ENCODE peak calls at places on chromosomes 12 and 14, in five cellular contexts. One of them, this sample, is unnamed.

GRCh38 chr14:26849514-26849913 is 251.7 kb upstream of the NOVA1 start:
- DNase-seq in tibial nerve: no peak
- DNase-seq in HFF-Myc: no peak
- DNase-seq in Caco-2: no peak
- DNase-seq in lower leg skin: no peak
- DNase-seq in this sample: no peak

GRCh38 chr12:89709994-89710872 is 1.6 kb upstream of the ATP2B1 start:
- DNase-seq in tibial nerve: peak
- DNase-seq in HFF-Myc: no peak
- DNase-seq in Caco-2: peak
- DNase-seq in lower leg skin: peak
- DNase-seq in this sample: no peak

GRCh38 chr14:32508281-32508680 is 179.2 kb downstream of the AKAP6 start:
- DNase-seq in tibial nerve: no peak
- DNase-seq in HFF-Myc: no peak
- DNase-seq in Caco-2: no peak
- DNase-seq in lower leg skin: no peak
- DNase-seq in this sample: no peak

GRCh38 chr12:112842441-112842840 is 50.9 kb downstream of the RPH3A start:
- DNase-seq in tibial nerve: no peak
- DNase-seq in HFF-Myc: no peak
- DNase-seq in Caco-2: no peak
- DNase-seq in lower leg skin: no peak
- DNase-seq in this sample: no peak

GRCh38 chr12:117583677-117584076 is 222.3 kb upstream of the NOS1 start:
- DNase-seq in tibial nerve: no peak
- DNase-seq in HFF-Myc: no peak
- DNase-seq in Caco-2: no peak
- DNase-seq in lower leg skin: no peak
- DNase-seq in this sample: no peak

GRCh38 chr14:54627325-54627717 is 60.4 kb downstream of the SAMD4A start:
- DNase-seq in tibial nerve: no peak
- DNase-seq in HFF-Myc: no peak
- DNase-seq in Caco-2: no peak
- DNase-seq in lower leg skin: no peak
- DNase-seq in this sample: no peak

GRCh38 chr12:79174656-79175055 is 310.1 kb downstream of the SYT1 start:
- DNase-seq in tibial nerve: no peak
- DNase-seq in HFF-Myc: peak
- DNase-seq in Caco-2: peak
- DNase-seq in lower leg skin: no peak
- DNase-seq in this sample: peak

GRCh38 chr12:93333828-93334227 is 43.9 kb upstream of the NUDT4 start:
- DNase-seq in tibial nerve: no peak
- DNase-seq in HFF-Myc: no peak
- DNase-seq in Caco-2: no peak
- DNase-seq in lower leg skin: no peak
- DNase-seq in this sample: no peak

GRCh38 chr14:68245146-68246073 is 425.8 kb downstream of the RAD51B start:
- DNase-seq in tibial nerve: peak
- DNase-seq in HFF-Myc: no peak
- DNase-seq in Caco-2: no peak
- DNase-seq in lower leg skin: no peak
- DNase-seq in this sample: no peak

GRCh38 chr12:26489908-26490307 is 294.5 kb downstream of the SSPN start:
- DNase-seq in tibial nerve: no peak
- DNase-seq in HFF-Myc: no peak
- DNase-seq in Caco-2: no peak
- DNase-seq in lower leg skin: no peak
- DNase-seq in this sample: no peak

GRCh38 chr14:92421756-92422155 is 91.8 kb upstream of the RIN3 start:
- DNase-seq in tibial nerve: no peak
- DNase-seq in HFF-Myc: no peak
- DNase-seq in Caco-2: no peak
- DNase-seq in lower leg skin: no peak
- DNase-seq in this sample: no peak

GRCh38 chr12:9323144-9323681 is 115.0 kb upstream of the PZP start:
- DNase-seq in tibial nerve: no peak
- DNase-seq in HFF-Myc: no peak
- DNase-seq in Caco-2: no peak
- DNase-seq in lower leg skin: no peak
- DNase-seq in this sample: no peak

GRCh38 chr12:9319842-9320173 is 111.6 kb upstream of the PZP start:
- DNase-seq in tibial nerve: no peak
- DNase-seq in HFF-Myc: no peak
- DNase-seq in Caco-2: no peak
- DNase-seq in lower leg skin: no peak
- DNase-seq in this sample: no peak

DNA sequence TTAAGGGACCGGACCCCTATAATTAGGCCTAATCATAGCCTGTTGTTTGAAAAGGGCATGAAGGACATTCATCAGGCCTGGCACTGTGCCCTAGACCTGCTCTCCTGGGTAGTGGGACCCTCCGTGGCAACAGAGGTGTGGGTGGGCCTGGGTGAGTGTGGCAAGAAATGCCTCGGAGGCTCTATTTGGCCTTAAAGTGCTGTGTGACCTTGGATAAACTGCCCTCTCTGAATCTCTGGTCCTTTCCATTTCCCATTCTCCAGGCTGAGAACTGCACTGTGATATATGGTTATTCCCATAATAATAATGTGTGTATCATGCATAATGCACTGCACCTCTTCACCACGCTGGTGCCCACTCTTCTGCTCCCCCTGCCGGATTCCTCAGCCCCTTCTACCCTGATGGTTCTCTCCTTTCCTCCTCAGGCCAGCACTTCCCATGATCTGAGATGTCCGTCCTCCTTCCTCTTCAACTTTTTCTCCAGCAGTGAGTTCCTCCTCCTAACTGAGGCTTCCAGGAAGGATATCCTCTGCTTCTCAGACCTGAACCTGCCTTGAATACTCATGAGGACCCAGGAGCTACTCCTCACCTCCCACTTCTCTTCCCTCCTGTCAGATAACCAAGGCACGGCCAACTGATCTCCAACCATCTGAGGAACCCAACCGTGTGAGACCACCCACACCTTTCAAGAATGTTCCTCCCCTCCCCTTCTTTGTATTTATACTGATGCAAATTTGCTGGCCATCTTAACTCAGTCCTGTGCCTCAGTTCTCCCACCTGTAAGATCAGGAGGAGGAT is 111.0 kb upstream of the PZP start:
- DNase-seq in tibial nerve: no peak
- DNase-seq in HFF-Myc: no peak
- DNase-seq in Caco-2: no peak
- DNase-seq in lower leg skin: no peak
- DNase-seq in this sample: no peak
- TF ChIP-seq CTCF in tibial nerve: no peak
- TF ChIP-seq CTCF in HFF-Myc: peak
- TF ChIP-seq CTCF in Caco-2: no peak
- TF ChIP-seq CTCF in lower leg skin: no peak
- TF ChIP-seq CTCF in this sample: peak

GRCh38 chr12:100201604-100202423 is 1.2 kb downstream of the ACTR6 start:
- DNase-seq in tibial nerve: no peak
- DNase-seq in HFF-Myc: no peak
- DNase-seq in Caco-2: no peak
- DNase-seq in lower leg skin: no peak
- DNase-seq in this sample: no peak
- H3K4me3 ChIP-seq in tibial nerve: no peak
- H3K4me3 ChIP-seq in HFF-Myc: peak
- H3K4me3 ChIP-seq in Caco-2: peak
- H3K4me3 ChIP-seq in lower leg skin: no peak
- H3K4me3 ChIP-seq in this sample: peak

GRCh38 chr12:43937947-43938346 is 102.1 kb downstream of the TMEM117 start:
- DNase-seq in tibial nerve: no peak
- DNase-seq in HFF-Myc: no peak
- DNase-seq in Caco-2: peak
- DNase-seq in lower leg skin: no peak
- DNase-seq in this sample: no peak
- TF ChIP-seq CTCF in tibial nerve: no peak
- TF ChIP-seq CTCF in HFF-Myc: peak
- TF ChIP-seq CTCF in Caco-2: peak
- TF ChIP-seq CTCF in lower leg skin: no peak
- TF ChIP-seq CTCF in this sample: peak

GRCh38 chr14:89013098-89013504 is 188.7 kb downstream of the TTC8 start:
- DNase-seq in tibial nerve: no peak
- DNase-seq in HFF-Myc: no peak
- DNase-seq in Caco-2: peak
- DNase-seq in lower leg skin: no peak
- DNase-seq in this sample: no peak

GRCh38 chr14:89011327-89011726 is 186.9 kb downstream of the TTC8 start:
- DNase-seq in tibial nerve: no peak
- DNase-seq in HFF-Myc: no peak
- DNase-seq in Caco-2: no peak
- DNase-seq in lower leg skin: no peak
- DNase-seq in this sample: no peak

GRCh38 chr14:89013698-89014569 is 189.5 kb downstream of the TTC8 start:
- DNase-seq in tibial nerve: no peak
- DNase-seq in HFF-Myc: no peak
- DNase-seq in Caco-2: no peak
- DNase-seq in lower leg skin: no peak
- DNase-seq in this sample: no peak

GRCh38 chr14:89012272-89013097 is 188.0 kb downstream of the TTC8 start:
- DNase-seq in tibial nerve: no peak
- DNase-seq in HFF-Myc: no peak
- DNase-seq in Caco-2: peak
- DNase-seq in lower leg skin: no peak
- DNase-seq in this sample: no peak

DNA sequence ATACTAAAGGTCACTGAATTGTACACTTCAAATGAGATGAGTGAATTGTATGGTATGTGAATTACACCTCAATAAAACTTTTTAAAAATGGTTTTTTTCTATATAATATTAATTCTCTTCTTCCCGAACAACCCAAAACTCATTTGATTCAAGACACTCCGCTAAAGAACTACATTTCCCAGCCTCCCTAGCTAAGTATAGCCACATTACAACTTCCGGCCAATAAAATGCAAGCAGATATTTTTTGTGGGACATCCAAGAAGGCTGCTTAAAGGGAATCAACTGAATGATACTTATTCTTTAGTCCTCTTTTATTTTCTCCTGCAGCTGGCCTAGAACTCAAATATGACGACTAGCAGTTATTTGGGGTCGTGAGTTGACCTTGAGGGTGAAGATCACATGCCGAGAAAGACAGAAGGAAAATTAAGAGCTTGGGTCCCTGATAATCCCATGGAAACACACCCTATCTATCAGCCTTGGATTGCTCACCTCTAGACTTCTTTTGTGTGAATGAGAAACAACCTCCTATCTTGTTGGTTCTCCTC is 187.3 kb downstream of the TTC8 start:
- DNase-seq in tibial nerve: no peak
- DNase-seq in HFF-Myc: no peak
- DNase-seq in Caco-2: peak
- DNase-seq in lower leg skin: no peak
- DNase-seq in this sample: no peak
- H3K4me3 ChIP-seq in tibial nerve: no peak
- H3K4me3 ChIP-seq in HFF-Myc: no peak
- H3K4me3 ChIP-seq in Caco-2: peak
- H3K4me3 ChIP-seq in lower leg skin: no peak
- H3K4me3 ChIP-seq in this sample: no peak